ENCODE peak calls at places on chromosomes 11 and 22, in four cellular contexts. A is A549, T is K562, P is HepG2. N is an unnamed sample.

GRCh38 chr11:95341246-95341645 is 110.2 kb upstream of the SESN3 start:
- DNase-seq in A (no peak), T (no peak), P (no peak), N (no peak)

GRCh38 chr11:62689421-62690183 is at the start of gene LRRN4CL:
- DNase-seq in A (no peak), T (no peak), P (no peak), N (peak; percentile 86)

GRCh38 chr11:78768345-78768744 is 193.7 kb upstream of the NARS2 start:
- DNase-seq in A (no peak), T (no peak), P (no peak), N (no peak)

GRCh38 chr11:22432331-22433065 is 94.3 kb downstream of the SLC17A6 start:
- DNase-seq in A (no peak), T (no peak), P (no peak), N (peak; percentile 24)

GRCh38 chr11:86748296-86748695 is 52.0 kb upstream of the PRSS23 start:
- DNase-seq in A (no peak), T (no peak), P (no peak), N (no peak)

GRCh38 chr11:125180413-125181305 is 16.1 kb downstream of the PKNOX2 start:
- DNase-seq in A (no peak), T (no peak), P (no peak), N (peak; percentile 82)

GRCh38 chr22:30356392-30357230 is at the start of the genes CCDC157 and SF3A1:
- DNase-seq in A (peak; percentile 67), T (peak; percentile 86), P (peak; percentile 88), N (peak; percentile 91)

GRCh38 chr22:47623056-47623739 is 860.7 kb downstream of the TBC1D22A start:
- DNase-seq in A (no peak), T (no peak), P (no peak), N (no peak)

GRCh38 chr22:37059876-37060449 is 8.4 kb downstream of the KCTD17 start:
- DNase-seq in A (no peak), T (no peak), P (no peak), N (no peak)

GRCh38 chr11:94544832-94545640 is 1.3 kb downstream of the FUT4 start:
- DNase-seq in A (no peak), T (no peak), P (no peak), N (no peak)

GRCh38 chr22:25572708-25573161 is 8.3 kb downstream of the GRK3 start:
- DNase-seq in A (no peak), T (no peak), P (no peak), N (no peak)

GRCh38 chr11:57597971-57598830 is 716 bp downstream of the SERPING1 start:
- DNase-seq in A (no peak), T (peak; percentile 77), P (peak; percentile 15), N (peak; percentile 24)

GRCh38 chr22:21592422-21592821 is 24.9 kb downstream of the UBE2L3 start:
- DNase-seq in A (no peak), T (no peak), P (no peak), N (no peak)

GRCh38 chr11:8768625-8769333 is 86.2 kb downstream of the RPL27A start:
- DNase-seq in A (no peak), T (peak; percentile 62), P (peak; percentile 39), N (peak; percentile 89)

GRCh38 chr11:130023204-130023603 is 20.6 kb upstream of the PRDM10 start:
- DNase-seq in A (no peak), T (no peak), P (peak; percentile 71), N (peak; percentile 48)

GRCh38 chr11:17845431-17845881 is 110.9 kb downstream of the KCNC1 start:
- DNase-seq in A (no peak), T (no peak), P (no peak), N (peak; percentile 91)

GRCh38 chr22:32083814-32084213 is 40.8 kb downstream of the SLC5A1 start:
- DNase-seq in A (no peak), T (no peak), P (no peak), N (no peak)

GRCh38 chr11:84719935-84720577 is 907.1 kb downstream of the DLG2 start:
- DNase-seq in A (no peak), T (no peak), P (no peak), N (no peak)

GRCh38 chr11:34650528-34650927 is 29.6 kb downstream of the EHF start:
- DNase-seq in A (no peak), T (no peak), P (no peak), N (peak; percentile 22)

GRCh38 chr11:13384837-13385417 is 78.1 kb downstream of the BTBD10 start:
- DNase-seq in A (peak; percentile 52), T (peak; percentile 23), P (peak; percentile 25), N (peak; percentile 68)

GRCh38 chr22:42608481-42609361 is 6.0 kb downstream of the POLDIP3 start:
- DNase-seq in A (no peak), T (no peak), P (no peak), N (peak; percentile 76)

GRCh38 chr11:99766816-99767215 is 746.1 kb downstream of the CNTN5 start:
- DNase-seq in A (no peak), T (no peak), P (no peak), N (no peak)

GRCh38 chr11:119729581-119730346 is 764 bp upstream of the NECTIN1 start:
- DNase-seq in A (peak; percentile 48), T (no peak), P (no peak), N (peak; percentile 39)

GRCh38 chr11:7610393-7610792 is 62.9 kb downstream of the CYB5R2 start:
- DNase-seq in A (no peak), T (no peak), P (no peak), N (no peak)

GRCh38 chr11:67610302-67610868 is 3.6 kb downstream of the NDUFV1 start:
- DNase-seq in A (no peak), T (no peak), P (no peak), N (no peak)

GRCh38 chr22:48669226-48669625 is 1158.4 kb downstream of the BRD1 start:
- DNase-seq in A (no peak), T (no peak), P (no peak), N (no peak)

GRCh38 chr22:48664586-48664985 is 1163.1 kb downstream of the BRD1 start:
- DNase-seq in A (no peak), T (no peak), P (no peak), N (no peak)

GRCh38 chr22:48667289-48667688 is 1160.4 kb downstream of the BRD1 start:
- DNase-seq in A (no peak), T (no peak), P (no peak), N (no peak)

GRCh38 chr22:48665286-48666010 is 1162.2 kb downstream of the BRD1 start:
- DNase-seq in A (no peak), T (no peak), P (no peak), N (no peak)

GRCh38 chr22:48666620-48667019 is 1161.1 kb downstream of the BRD1 start:
- DNase-seq in A (no peak), T (no peak), P (no peak), N (no peak)
- TF ChIP-seq MAFK in A (no peak), T (no peak), P (no peak), N (no peak)

GRCh38 chr11:118437046-118437735 is 899 bp downstream of the KMT2A start:
- DNase-seq in A (peak; percentile 28), T (peak; percentile 83), P (peak; percentile 10), N (peak; percentile 35)
- TF ChIP-seq MAFK in A (no peak), T (no peak), P (no peak), N (no peak)

DNA sequence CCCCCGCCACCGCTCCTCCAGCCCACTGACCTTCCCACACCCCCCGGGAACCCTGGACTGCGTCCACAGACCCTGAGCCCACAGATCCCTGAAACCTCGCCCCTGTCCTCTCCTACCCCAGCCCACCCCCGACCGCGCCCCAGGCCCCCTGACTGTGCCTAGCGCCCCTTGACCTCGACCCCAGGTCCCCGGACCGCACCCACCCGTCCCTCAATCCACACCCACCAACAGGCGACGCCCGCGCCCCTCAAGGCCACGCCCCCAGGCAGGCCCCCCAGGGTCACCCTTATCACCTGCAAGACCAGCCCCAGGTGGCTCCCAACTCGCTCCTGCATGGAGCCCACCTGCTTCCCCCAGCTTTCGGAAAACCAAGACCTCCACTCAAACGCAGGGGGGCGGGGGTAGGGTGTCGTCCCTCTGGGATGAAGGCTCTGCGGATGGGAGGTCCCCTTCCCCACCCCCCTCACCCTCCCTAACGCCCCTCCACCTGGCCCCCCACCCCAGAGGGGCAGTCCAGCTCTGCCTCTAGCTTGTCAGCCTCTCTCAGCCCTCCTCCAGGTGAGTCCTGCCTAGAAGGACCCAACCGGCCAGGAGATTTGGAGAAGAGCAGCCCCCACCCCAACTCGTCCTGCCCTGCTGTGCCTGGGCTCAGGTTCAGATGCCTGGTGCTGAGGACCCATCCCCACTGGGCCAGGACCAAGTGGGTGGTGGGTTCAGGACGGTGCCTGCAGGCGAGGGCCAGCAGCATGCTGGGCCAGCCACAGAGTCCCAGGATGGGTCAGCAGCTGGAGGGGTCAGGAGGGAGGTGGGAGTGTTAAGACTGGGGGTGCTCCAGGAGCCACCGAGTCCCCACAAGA is 3.1 kb upstream of the IL17REL start:
- DNase-seq in A (no peak), T (no peak), P (no peak), N (no peak)
- TF ChIP-seq MAFK in A (no peak), T (no peak), P (no peak), N (no peak)

GRCh38 chr11:64132388-64132771 is 33.5 kb downstream of the MACROD1 start:
- DNase-seq in A (no peak), T (no peak), P (no peak), N (no peak)

GRCh38 chr11:64131657-64132387 is 34.1 kb downstream of the MACROD1 start:
- DNase-seq in A (no peak), T (no peak), P (peak; percentile 24), N (no peak)

GRCh38 chr11:64129403-64129802 is 36.5 kb downstream of the MACROD1 start:
- DNase-seq in A (no peak), T (no peak), P (no peak), N (no peak)

GRCh38 chr11:64128255-64129006 is 37.5 kb downstream of the MACROD1 start:
- DNase-seq in A (no peak), T (no peak), P (no peak), N (no peak)

DNA sequence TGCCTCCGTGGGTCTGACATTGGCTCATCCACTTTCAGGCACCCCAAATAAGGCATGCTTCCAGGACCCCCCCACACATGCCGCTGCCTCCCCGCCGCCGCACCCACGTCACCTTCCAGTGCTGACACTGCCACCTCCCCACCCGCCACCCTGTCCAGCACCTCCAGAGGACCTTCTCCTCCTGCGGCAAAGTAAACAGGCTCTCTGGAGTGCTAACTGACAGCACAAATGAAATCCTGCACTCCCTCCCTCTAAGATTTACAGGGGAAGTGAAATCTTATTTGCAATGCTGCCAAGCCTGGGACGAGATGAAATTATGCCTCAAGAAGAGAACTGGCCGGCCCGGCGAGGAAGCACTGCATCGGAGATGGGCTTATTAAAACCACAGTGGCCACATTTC is 35.3 kb downstream of the MACROD1 start:
- DNase-seq in A (no peak), T (no peak), P (no peak), N (no peak)
- TF ChIP-seq MAFK in A (no peak), T (no peak), P (no peak), N (no peak)

GRCh38 chr22:24489011-24489410 is 6.1 kb upstream of the UPB1 start:
- DNase-seq in A (no peak), T (no peak), P (no peak), N (no peak)

GRCh38 chr22:24494535-24495364 is at the start of gene UPB1:
- DNase-seq in A (no peak), T (no peak), P (no peak), N (no peak)

GRCh38 chr22:24495365-24495675 is 188 bp downstream of the UPB1 start:
- DNase-seq in A (no peak), T (no peak), P (no peak), N (no peak)

GRCh38 chr22:24494182-24494534 is 974 bp upstream of the UPB1 start:
- DNase-seq in A (no peak), T (no peak), P (no peak), N (no peak)

GRCh38 chr22:24492391-24492790 is 2.7 kb upstream of the UPB1 start:
- DNase-seq in A (no peak), T (no peak), P (no peak), N (no peak)
- TF ChIP-seq MAFK in A (no peak), T (no peak), P (no peak), N (no peak)